ENCODE peak calls at places on chromosomes 5 and 9, in nine cellular contexts. M is A549, K is HepG2, T is HCT116, Z is GM12878, L is SK-N-SH, G is K562, P is H1, X is endothelial cell of umbilical vein. U is an unnamed sample.

GRCh38 chr5:34656700-34657549 is 797 bp downstream of the RAI14 start:
- DNase-seq in M (peak), K (no peak), T (no peak), Z (no peak), L (peak), G (peak), P (no peak), X (peak), U (no peak)

GRCh38 chr5:168987540-168988300 is 313.2 kb downstream of the SLIT3 start:
- DNase-seq in M (peak), K (peak), T (peak), Z (no peak), L (peak), G (peak), P (peak), X (peak), U (peak)

GRCh38 chr5:73213566-73213998 is 40.6 kb downstream of the TMEM174 start:
- DNase-seq in M (no peak), K (no peak), T (no peak), Z (peak), L (no peak), G (no peak), P (peak), X (no peak), U (no peak)

GRCh38 chr9:89080193-89080592 is 88.9 kb downstream of the S1PR3 start:
- DNase-seq in M (no peak), K (no peak), T (no peak), Z (no peak), L (no peak), G (no peak), P (no peak), X (no peak), U (no peak)

GRCh38 chr9:68979538-68980314 is 34.2 kb downstream of the PRKACG start:
- DNase-seq in M (no peak), K (no peak), T (no peak), Z (no peak), L (no peak), G (no peak), P (no peak), X (no peak), U (no peak)

GRCh38 chr9:80678906-80679305 is 1010.4 kb downstream of the TLE1 start:
- DNase-seq in M (no peak), K (no peak), T (no peak), Z (no peak), L (no peak), G (no peak), P (no peak), X (no peak), U (no peak)

GRCh38 chr5:141790630-141791029 is 87.6 kb downstream of the PCDH1 start:
- DNase-seq in M (no peak), K (no peak), T (no peak), Z (no peak), L (no peak), G (no peak), P (no peak), X (no peak), U (no peak)

GRCh38 chr9:93636172-93636661 is 59.8 kb downstream of the PHF2 start:
- DNase-seq in M (no peak), K (no peak), T (no peak), Z (no peak), L (no peak), G (no peak), P (no peak), X (no peak), U (no peak)

GRCh38 chr9:37025381-37026084 is 8.5 kb downstream of the PAX5 start:
- DNase-seq in M (no peak), K (no peak), T (no peak), Z (no peak), L (no peak), G (no peak), P (no peak), X (no peak), U (peak)

GRCh38 chr5:84227221-84227620 is 157.5 kb downstream of the EDIL3 start:
- DNase-seq in M (no peak), K (no peak), T (no peak), Z (no peak), L (no peak), G (no peak), P (no peak), X (no peak), U (no peak)

GRCh38 chr5:41683181-41683580 is 172.8 kb upstream of the PLCXD3 start:
- DNase-seq in M (no peak), K (no peak), T (no peak), Z (no peak), L (no peak), G (no peak), P (no peak), X (no peak), U (no peak)

GRCh38 chr9:87592554-87593394 is 95.1 kb downstream of the DAPK1 start:
- DNase-seq in M (no peak), K (no peak), T (no peak), Z (no peak), L (no peak), G (peak), P (no peak), X (no peak), U (no peak)

GRCh38 chr5:1331861-1332405 is 13.0 kb downstream of the CLPTM1L start:
- DNase-seq in M (no peak), K (no peak), T (no peak), Z (no peak), L (no peak), G (no peak), P (no peak), X (no peak), U (no peak)

GRCh38 chr5:16856531-16856930 is 79.6 kb downstream of the MYO10 start:
- DNase-seq in M (no peak), K (no peak), T (no peak), Z (no peak), L (no peak), G (no peak), P (no peak), X (no peak), U (peak)

GRCh38 chr9:109640232-109641078 is 139.5 kb upstream of the PALM2AKAP2 start:
- DNase-seq in M (peak), K (no peak), T (no peak), Z (no peak), L (peak), G (no peak), P (peak), X (no peak), U (no peak)

GRCh38 chr9:136532799-136533774 is 12.8 kb downstream of the NOTCH1 start:
- DNase-seq in M (no peak), K (no peak), T (no peak), Z (no peak), L (no peak), G (no peak), P (no peak), X (no peak), U (no peak)

GRCh38 chr9:38421498-38422211 is 2.6 kb downstream of the IGFBPL1 start:
- DNase-seq in M (no peak), K (no peak), T (no peak), Z (no peak), L (peak), G (no peak), P (no peak), X (no peak), U (peak)

GRCh38 chr9:94862242-94862610 is 135.7 kb downstream of the AOPEP start:
- DNase-seq in M (no peak), K (no peak), T (no peak), Z (no peak), L (no peak), G (no peak), P (peak), X (no peak), U (no peak)

GRCh38 chr5:125597338-125597737 is 825.9 kb upstream of the GRAMD2B start:
- DNase-seq in M (no peak), K (no peak), T (no peak), Z (no peak), L (no peak), G (no peak), P (no peak), X (no peak), U (no peak)

GRCh38 chr9:89537166-89537565 is 39.3 kb upstream of the SEMA4D start:
- DNase-seq in M (no peak), K (no peak), T (no peak), Z (no peak), L (peak), G (no peak), P (no peak), X (no peak), U (no peak)

GRCh38 chr9:132946624-132947295 is 2.3 kb upstream of the TSC1 start:
- DNase-seq in M (no peak), K (peak), T (no peak), Z (no peak), L (no peak), G (no peak), P (no peak), X (no peak), U (no peak)

GRCh38 chr5:169712428-169712827 is 75.4 kb downstream of the DOCK2 start:
- DNase-seq in M (no peak), K (no peak), T (no peak), Z (no peak), L (no peak), G (no peak), P (no peak), X (no peak), U (no peak)

GRCh38 chr9:84511651-84512050 is 157.9 kb upstream of the NTRK2 start:
- DNase-seq in M (no peak), K (no peak), T (no peak), Z (no peak), L (no peak), G (no peak), P (no peak), X (no peak), U (no peak)

GRCh38 chr5:138722518-138722917 is 30.7 kb upstream of the CTNNA1 start:
- DNase-seq in M (no peak), K (no peak), T (no peak), Z (no peak), L (no peak), G (no peak), P (no peak), X (no peak), U (no peak)

GRCh38 chr5:31442253-31442820 is 89.6 kb downstream of the DROSHA start:
- DNase-seq in M (no peak), K (no peak), T (no peak), Z (no peak), L (no peak), G (no peak), P (no peak), X (peak), U (no peak)

GRCh38 chr9:127754099-127754760 is 19.1 kb upstream of the TOR2A start:
- DNase-seq in M (peak), K (no peak), T (no peak), Z (no peak), L (peak), G (peak), P (peak), X (no peak), U (no peak)

GRCh38 chr9:21294325-21294724 is 10.8 kb downstream of the IFNA5 start:
- DNase-seq in M (peak), K (peak), T (peak), Z (peak), L (no peak), G (no peak), P (no peak), X (peak), U (peak)

GRCh38 chr9:127567898-127568617 is 44.0 kb upstream of the STXBP1 start:
- DNase-seq in M (no peak), K (no peak), T (no peak), Z (no peak), L (peak), G (peak), P (peak), X (no peak), U (peak)

GRCh38 chr5:172866802-172867748 is 33.0 kb downstream of the ERGIC1 start:
- DNase-seq in M (no peak), K (no peak), T (no peak), Z (no peak), L (no peak), G (no peak), P (peak), X (no peak), U (no peak)

GRCh38 chr5:172867761-172868435 is 33.8 kb downstream of the ERGIC1 start:
- DNase-seq in M (no peak), K (no peak), T (no peak), Z (no peak), L (no peak), G (no peak), P (no peak), X (no peak), U (no peak)

GRCh38 chr5:172868924-172869565 is 35.0 kb downstream of the ERGIC1 start:
- DNase-seq in M (peak), K (peak), T (peak), Z (no peak), L (peak), G (peak), P (no peak), X (peak), U (no peak)

GRCh38 chr5:172869734-172870133 is 35.7 kb downstream of the ERGIC1 start:
- DNase-seq in M (no peak), K (no peak), T (no peak), Z (no peak), L (no peak), G (no peak), P (no peak), X (no peak), U (no peak)

GRCh38 chr5:172868436-172868923 is 34.4 kb downstream of the ERGIC1 start:
- DNase-seq in M (peak), K (peak), T (peak), Z (no peak), L (no peak), G (peak), P (no peak), X (peak), U (no peak)
- TF ChIP-seq MAX in M (peak), K (no peak), T (peak), Z (no peak), L (no peak), G (no peak), P (no peak), X (no peak), U (no peak)

GRCh38 chr9:107425110-107426025 is 64.2 kb downstream of the KLF4 start:
- DNase-seq in M (peak), K (peak), T (peak), Z (no peak), L (peak), G (peak), P (peak), X (peak), U (peak)
- H3K4me3 ChIP-seq in M (peak), K (peak), T (no peak), Z (no peak), L (peak), G (no peak), P (no peak), X (no peak), U (no peak)

GRCh38 chr5:122076669-122077450 is 1.2 kb downstream of the LOX start:
- DNase-seq in M (peak), K (peak), T (no peak), Z (no peak), L (peak), G (no peak), P (peak), X (peak), U (peak)

GRCh38 chr5:122073864-122074263 is 4.2 kb downstream of the LOX start:
- DNase-seq in M (no peak), K (no peak), T (no peak), Z (no peak), L (no peak), G (no peak), P (no peak), X (no peak), U (no peak)

GRCh38 chr5:122076023-122076422 is 2.0 kb downstream of the LOX start:
- DNase-seq in M (no peak), K (peak), T (no peak), Z (no peak), L (no peak), G (no peak), P (no peak), X (peak), U (no peak)

GRCh38 chr5:122078116-122078865 is at the start of gene LOX:
- DNase-seq in M (no peak), K (peak), T (no peak), Z (no peak), L (peak), G (no peak), P (peak), X (peak), U (peak)

GRCh38 chr5:122077451-122078115 is 476 bp downstream of the LOX start:
- DNase-seq in M (no peak), K (peak), T (no peak), Z (no peak), L (peak), G (no peak), P (peak), X (peak), U (no peak)
- TF ChIP-seq MAX in M (no peak), K (no peak), T (no peak), Z (no peak), L (peak), G (no peak), P (peak), X (no peak), U (no peak)

GRCh38 chr9:130847306-130848217 is 12.5 kb downstream of the ABL1 start:
- DNase-seq in M (peak), K (peak), T (no peak), Z (no peak), L (peak), G (no peak), P (no peak), X (peak), U (peak)

GRCh38 chr9:130845901-130846381 is 10.9 kb downstream of the ABL1 start:
- DNase-seq in M (peak), K (no peak), T (no peak), Z (no peak), L (peak), G (peak), P (no peak), X (peak), U (no peak)

GRCh38 chr9:130845254-130845653 is 10.2 kb downstream of the ABL1 start:
- DNase-seq in M (no peak), K (no peak), T (no peak), Z (no peak), L (no peak), G (no peak), P (no peak), X (no peak), U (no peak)

GRCh38 chr9:130849356-130849755 is 14.3 kb downstream of the ABL1 start:
- DNase-seq in M (no peak), K (no peak), T (no peak), Z (no peak), L (no peak), G (no peak), P (no peak), X (no peak), U (no peak)

DNA sequence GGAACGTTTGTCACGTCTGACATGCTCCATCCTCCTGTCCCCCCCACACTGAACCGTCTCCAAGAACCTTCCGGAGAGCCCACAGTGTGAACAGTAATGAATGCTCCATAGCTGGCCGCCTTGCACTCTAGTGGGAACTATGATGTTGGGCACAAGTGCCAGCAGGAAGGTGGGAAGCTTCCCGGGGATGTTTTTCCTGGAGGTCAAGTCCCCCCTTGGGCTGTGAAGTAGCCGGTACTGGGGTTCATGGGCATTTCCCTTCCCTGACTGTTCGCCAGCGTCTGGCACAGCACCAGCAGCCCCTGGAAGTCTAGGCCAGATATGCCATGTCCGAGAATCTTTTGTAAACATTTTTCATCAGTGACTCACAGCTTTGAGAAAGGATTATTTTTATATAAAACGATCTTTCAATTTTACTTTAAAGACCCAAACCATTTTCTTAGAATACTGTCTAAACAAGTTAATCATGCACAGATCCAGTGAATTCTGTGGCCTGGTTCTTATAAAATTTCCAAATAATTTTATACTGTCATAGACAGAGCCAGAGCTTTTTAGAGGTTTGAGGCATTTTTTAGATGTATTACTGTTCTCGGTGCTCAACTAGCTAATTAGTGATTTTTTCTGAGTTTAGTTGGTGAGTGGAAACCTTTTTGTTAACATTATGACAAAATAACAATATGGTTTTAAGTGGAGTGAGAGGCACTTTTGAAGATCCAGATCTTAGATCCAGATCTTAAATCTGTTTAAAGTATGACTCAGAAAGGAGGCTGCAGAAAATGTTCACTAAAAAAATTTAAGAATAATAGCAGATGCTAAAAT is 11.6 kb downstream of the ABL1 start:
- DNase-seq in M (peak), K (no peak), T (no peak), Z (no peak), L (peak), G (no peak), P (no peak), X (peak), U (no peak)
- H3K4me3 ChIP-seq in M (peak), K (no peak), T (no peak), Z (no peak), L (peak), G (no peak), P (no peak), X (no peak), U (no peak)

DNA sequence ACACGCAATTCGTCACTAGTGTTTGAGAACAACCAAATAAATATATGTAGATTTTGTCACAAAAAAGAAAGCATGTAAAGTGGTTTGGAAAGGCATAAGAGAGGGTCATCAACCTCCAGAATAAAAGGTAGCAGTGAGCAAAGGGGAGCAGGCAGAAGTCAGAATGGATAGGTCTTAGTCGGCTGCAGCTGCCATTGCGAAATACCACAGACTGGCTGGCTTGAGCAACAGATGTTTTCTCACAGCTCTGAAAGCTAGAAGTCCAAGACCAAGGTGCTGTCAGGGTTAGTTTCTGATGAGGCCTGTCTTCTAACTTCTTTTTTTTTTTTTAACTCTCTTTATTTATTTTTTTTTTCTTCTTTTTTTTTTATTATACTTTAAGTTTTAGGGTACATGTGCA is 208.1 kb upstream of the PIK3R1 start:
- DNase-seq in M (no peak), K (peak), T (no peak), Z (no peak), L (no peak), G (no peak), P (no peak), X (no peak), U (peak)
- TF ChIP-seq MAX in M (no peak), K (no peak), T (no peak), Z (no peak), L (no peak), G (no peak), P (no peak), X (no peak), U (no peak)